ENCODE peak calls at places on chromosomes 5 and 9, in ten cellular contexts. One of them, this sample, is unnamed.

GRCh38 chr5:67425514-67425913 is 228.9 kb upstream of the CD180 start:
- DNase-seq in left cardiac atrium: no peak
- DNase-seq in fibroblast of lung: peak; percentile 76
- DNase-seq in CD8-positive, alpha-beta memory T cell: no peak
- DNase-seq in AG09319: no peak
- DNase-seq in NCI-H2081 treated with DMSO at 0.1 percent for 48 hours: no peak
- DNase-seq in Right ventricle myocardium inferior: no peak
- DNase-seq in NCI-H2029: no peak
- DNase-seq in stimulated activated CD8-positive, alpha-beta memory T cell treated with anti-CD3 and anti-CD28 coated beads, Interleukin-15, amount 100 ng/mL, for 24 hours: no peak
- DNase-seq in AG04450: no peak
- DNase-seq in this sample: no peak

GRCh38 chr5:608286-609087 is 3.7 kb upstream of the CEP72 start:
- DNase-seq in NCI-H2081 treated with DMSO at 0.1 percent for 48 hours: no peak
- DNase-seq in CD8-positive, alpha-beta memory T cell: no peak
- DNase-seq in NCI-H2029: no peak
- DNase-seq in left cardiac atrium: no peak
- DNase-seq in AG09319: no peak
- DNase-seq in stimulated activated CD8-positive, alpha-beta memory T cell treated with anti-CD3 and anti-CD28 coated beads, Interleukin-15, amount 100 ng/mL, for 24 hours: no peak
- DNase-seq in fibroblast of lung: no peak
- DNase-seq in AG04450: no peak
- DNase-seq in Right ventricle myocardium inferior: no peak
- DNase-seq in this sample: no peak

GRCh38 chr5:174720066-174720611 is 4.2 kb upstream of the MSX2 start:
- DNase-seq in left cardiac atrium: no peak
- DNase-seq in AG04450: no peak
- DNase-seq in NCI-H2081 treated with DMSO at 0.1 percent for 48 hours: no peak
- DNase-seq in CD8-positive, alpha-beta memory T cell: no peak
- DNase-seq in AG09319: no peak
- DNase-seq in Right ventricle myocardium inferior: no peak
- DNase-seq in fibroblast of lung: no peak
- DNase-seq in NCI-H2029: no peak
- DNase-seq in stimulated activated CD8-positive, alpha-beta memory T cell treated with anti-CD3 and anti-CD28 coated beads, Interleukin-15, amount 100 ng/mL, for 24 hours: no peak
- DNase-seq in this sample: no peak

GRCh38 chr5:110517396-110517795 is 209.1 kb downstream of the TMEM232 start:
- DNase-seq in NCI-H2029: no peak
- DNase-seq in fibroblast of lung: peak; percentile 13
- DNase-seq in stimulated activated CD8-positive, alpha-beta memory T cell treated with anti-CD3 and anti-CD28 coated beads, Interleukin-15, amount 100 ng/mL, for 24 hours: no peak
- DNase-seq in Right ventricle myocardium inferior: no peak
- DNase-seq in CD8-positive, alpha-beta memory T cell: no peak
- DNase-seq in left cardiac atrium: no peak
- DNase-seq in NCI-H2081 treated with DMSO at 0.1 percent for 48 hours: no peak
- DNase-seq in AG04450: no peak
- DNase-seq in AG09319: no peak
- DNase-seq in this sample: no peak

GRCh38 chr9:137179761-137180160 is 7.9 kb upstream of the TMEM210 start:
- DNase-seq in left cardiac atrium: no peak
- DNase-seq in fibroblast of lung: no peak
- DNase-seq in NCI-H2081 treated with DMSO at 0.1 percent for 48 hours: no peak
- DNase-seq in stimulated activated CD8-positive, alpha-beta memory T cell treated with anti-CD3 and anti-CD28 coated beads, Interleukin-15, amount 100 ng/mL, for 24 hours: no peak
- DNase-seq in CD8-positive, alpha-beta memory T cell: no peak
- DNase-seq in NCI-H2029: no peak
- DNase-seq in AG04450: no peak
- DNase-seq in AG09319: no peak
- DNase-seq in Right ventricle myocardium inferior: no peak
- DNase-seq in this sample: no peak

GRCh38 chr5:138946241-138946623 is 71.1 kb upstream of the LRRTM2 start:
- DNase-seq in CD8-positive, alpha-beta memory T cell: no peak
- DNase-seq in AG04450: no peak
- DNase-seq in stimulated activated CD8-positive, alpha-beta memory T cell treated with anti-CD3 and anti-CD28 coated beads, Interleukin-15, amount 100 ng/mL, for 24 hours: no peak
- DNase-seq in NCI-H2029: no peak
- DNase-seq in Right ventricle myocardium inferior: no peak
- DNase-seq in AG09319: no peak
- DNase-seq in fibroblast of lung: no peak
- DNase-seq in left cardiac atrium: no peak
- DNase-seq in NCI-H2081 treated with DMSO at 0.1 percent for 48 hours: no peak
- DNase-seq in this sample: no peak

GRCh38 chr5:5277118-5277517 is 137.0 kb downstream of the ADAMTS16 start:
- DNase-seq in NCI-H2029: no peak
- DNase-seq in AG04450: no peak
- DNase-seq in left cardiac atrium: no peak
- DNase-seq in AG09319: no peak
- DNase-seq in Right ventricle myocardium inferior: no peak
- DNase-seq in NCI-H2081 treated with DMSO at 0.1 percent for 48 hours: no peak
- DNase-seq in CD8-positive, alpha-beta memory T cell: no peak
- DNase-seq in fibroblast of lung: no peak
- DNase-seq in stimulated activated CD8-positive, alpha-beta memory T cell treated with anti-CD3 and anti-CD28 coated beads, Interleukin-15, amount 100 ng/mL, for 24 hours: no peak
- DNase-seq in this sample: no peak

GRCh38 chr5:150751096-150751891 is 7.5 kb downstream of the DCTN4 start:
- DNase-seq in NCI-H2081 treated with DMSO at 0.1 percent for 48 hours: no peak
- DNase-seq in CD8-positive, alpha-beta memory T cell: no peak
- DNase-seq in Right ventricle myocardium inferior: no peak
- DNase-seq in AG09319: no peak
- DNase-seq in fibroblast of lung: peak; percentile 30
- DNase-seq in left cardiac atrium: no peak
- DNase-seq in AG04450: no peak
- DNase-seq in stimulated activated CD8-positive, alpha-beta memory T cell treated with anti-CD3 and anti-CD28 coated beads, Interleukin-15, amount 100 ng/mL, for 24 hours: no peak
- DNase-seq in NCI-H2029: no peak
- DNase-seq in this sample: no peak

GRCh38 chr5:24747327-24747726 is 102.5 kb upstream of the CDH10 start:
- DNase-seq in stimulated activated CD8-positive, alpha-beta memory T cell treated with anti-CD3 and anti-CD28 coated beads, Interleukin-15, amount 100 ng/mL, for 24 hours: no peak
- DNase-seq in NCI-H2029: no peak
- DNase-seq in left cardiac atrium: no peak
- DNase-seq in AG09319: no peak
- DNase-seq in fibroblast of lung: no peak
- DNase-seq in Right ventricle myocardium inferior: no peak
- DNase-seq in AG04450: no peak
- DNase-seq in CD8-positive, alpha-beta memory T cell: no peak
- DNase-seq in NCI-H2081 treated with DMSO at 0.1 percent for 48 hours: no peak
- DNase-seq in this sample: no peak

GRCh38 chr5:98510111-98510510 is 263.4 kb upstream of the RGMB start:
- DNase-seq in left cardiac atrium: no peak
- DNase-seq in AG09319: no peak
- DNase-seq in fibroblast of lung: peak; percentile 20
- DNase-seq in AG04450: no peak
- DNase-seq in NCI-H2081 treated with DMSO at 0.1 percent for 48 hours: no peak
- DNase-seq in CD8-positive, alpha-beta memory T cell: no peak
- DNase-seq in stimulated activated CD8-positive, alpha-beta memory T cell treated with anti-CD3 and anti-CD28 coated beads, Interleukin-15, amount 100 ng/mL, for 24 hours: no peak
- DNase-seq in NCI-H2029: no peak
- DNase-seq in Right ventricle myocardium inferior: no peak
- DNase-seq in this sample: no peak

GRCh38 chr9:79184821-79185220 is 386.9 kb upstream of the TLE4 start:
- DNase-seq in left cardiac atrium: no peak
- DNase-seq in AG09319: peak; percentile 18
- DNase-seq in AG04450: no peak
- DNase-seq in stimulated activated CD8-positive, alpha-beta memory T cell treated with anti-CD3 and anti-CD28 coated beads, Interleukin-15, amount 100 ng/mL, for 24 hours: no peak
- DNase-seq in NCI-H2029: no peak
- DNase-seq in NCI-H2081 treated with DMSO at 0.1 percent for 48 hours: no peak
- DNase-seq in fibroblast of lung: peak; percentile 79
- DNase-seq in CD8-positive, alpha-beta memory T cell: no peak
- DNase-seq in Right ventricle myocardium inferior: no peak
- DNase-seq in this sample: no peak

GRCh38 chr5:40277161-40277906 is 402.4 kb upstream of the PTGER4 start:
- DNase-seq in left cardiac atrium: no peak
- DNase-seq in CD8-positive, alpha-beta memory T cell: no peak
- DNase-seq in AG04450: no peak
- DNase-seq in NCI-H2029: no peak
- DNase-seq in NCI-H2081 treated with DMSO at 0.1 percent for 48 hours: no peak
- DNase-seq in AG09319: no peak
- DNase-seq in fibroblast of lung: no peak
- DNase-seq in Right ventricle myocardium inferior: no peak
- DNase-seq in stimulated activated CD8-positive, alpha-beta memory T cell treated with anti-CD3 and anti-CD28 coated beads, Interleukin-15, amount 100 ng/mL, for 24 hours: no peak
- DNase-seq in this sample: peak; percentile 2

GRCh38 chr5:153985498-153985897 is 53.2 kb downstream of the FAM114A2 start:
- DNase-seq in Right ventricle myocardium inferior: no peak
- DNase-seq in CD8-positive, alpha-beta memory T cell: no peak
- DNase-seq in left cardiac atrium: no peak
- DNase-seq in AG04450: no peak
- DNase-seq in NCI-H2081 treated with DMSO at 0.1 percent for 48 hours: no peak
- DNase-seq in AG09319: no peak
- DNase-seq in stimulated activated CD8-positive, alpha-beta memory T cell treated with anti-CD3 and anti-CD28 coated beads, Interleukin-15, amount 100 ng/mL, for 24 hours: no peak
- DNase-seq in fibroblast of lung: no peak
- DNase-seq in NCI-H2029: no peak
- DNase-seq in this sample: no peak

GRCh38 chr5:122377023-122377422 is 65.0 kb downstream of the SNCAIP start:
- DNase-seq in fibroblast of lung: no peak
- DNase-seq in AG09319: no peak
- DNase-seq in left cardiac atrium: no peak
- DNase-seq in AG04450: no peak
- DNase-seq in stimulated activated CD8-positive, alpha-beta memory T cell treated with anti-CD3 and anti-CD28 coated beads, Interleukin-15, amount 100 ng/mL, for 24 hours: no peak
- DNase-seq in NCI-H2081 treated with DMSO at 0.1 percent for 48 hours: no peak
- DNase-seq in CD8-positive, alpha-beta memory T cell: no peak
- DNase-seq in NCI-H2029: no peak
- DNase-seq in Right ventricle myocardium inferior: no peak
- DNase-seq in this sample: no peak

GRCh38 chr5:154461531-154461930 is 15.7 kb downstream of the SAP30L start:
- DNase-seq in AG09319: no peak
- DNase-seq in CD8-positive, alpha-beta memory T cell: no peak
- DNase-seq in NCI-H2029: no peak
- DNase-seq in Right ventricle myocardium inferior: no peak
- DNase-seq in NCI-H2081 treated with DMSO at 0.1 percent for 48 hours: no peak
- DNase-seq in stimulated activated CD8-positive, alpha-beta memory T cell treated with anti-CD3 and anti-CD28 coated beads, Interleukin-15, amount 100 ng/mL, for 24 hours: no peak
- DNase-seq in AG04450: no peak
- DNase-seq in fibroblast of lung: no peak
- DNase-seq in left cardiac atrium: no peak
- DNase-seq in this sample: no peak

GRCh38 chr5:134086215-134086942 is 28.1 kb upstream of the TCF7 start:
- DNase-seq in left cardiac atrium: no peak
- DNase-seq in NCI-H2029: no peak
- DNase-seq in NCI-H2081 treated with DMSO at 0.1 percent for 48 hours: no peak
- DNase-seq in CD8-positive, alpha-beta memory T cell: no peak
- DNase-seq in Right ventricle myocardium inferior: no peak
- DNase-seq in AG04450: no peak
- DNase-seq in AG09319: no peak
- DNase-seq in stimulated activated CD8-positive, alpha-beta memory T cell treated with anti-CD3 and anti-CD28 coated beads, Interleukin-15, amount 100 ng/mL, for 24 hours: no peak
- DNase-seq in fibroblast of lung: no peak
- DNase-seq in this sample: no peak

GRCh38 chr9:127122176-127123151 is at the start of gene ANGPTL2:
- DNase-seq in left cardiac atrium: peak; percentile 94
- DNase-seq in AG04450: peak; percentile 94
- DNase-seq in stimulated activated CD8-positive, alpha-beta memory T cell treated with anti-CD3 and anti-CD28 coated beads, Interleukin-15, amount 100 ng/mL, for 24 hours: no peak
- DNase-seq in AG09319: peak; percentile 98
- DNase-seq in CD8-positive, alpha-beta memory T cell: peak; percentile 5
- DNase-seq in NCI-H2029: peak; percentile 43
- DNase-seq in fibroblast of lung: peak; percentile 94
- DNase-seq in Right ventricle myocardium inferior: peak; percentile 94
- DNase-seq in NCI-H2081 treated with DMSO at 0.1 percent for 48 hours: no peak
- DNase-seq in this sample: no peak

GRCh38 chr9:93960971-93961841 is 6.1 kb upstream of the BARX1 start:
- DNase-seq in Right ventricle myocardium inferior: peak; percentile 55
- DNase-seq in NCI-H2029: peak; percentile 34
- DNase-seq in AG04450: no peak
- DNase-seq in CD8-positive, alpha-beta memory T cell: no peak
- DNase-seq in NCI-H2081 treated with DMSO at 0.1 percent for 48 hours: no peak
- DNase-seq in left cardiac atrium: no peak
- DNase-seq in AG09319: no peak
- DNase-seq in stimulated activated CD8-positive, alpha-beta memory T cell treated with anti-CD3 and anti-CD28 coated beads, Interleukin-15, amount 100 ng/mL, for 24 hours: no peak
- DNase-seq in fibroblast of lung: no peak
- DNase-seq in this sample: no peak

GRCh38 chr5:143887302-143887638 is 75.3 kb downstream of the HMHB1 start:
- DNase-seq in AG04450: no peak
- DNase-seq in Right ventricle myocardium inferior: peak; percentile 71
- DNase-seq in fibroblast of lung: peak; percentile 77
- DNase-seq in stimulated activated CD8-positive, alpha-beta memory T cell treated with anti-CD3 and anti-CD28 coated beads, Interleukin-15, amount 100 ng/mL, for 24 hours: no peak
- DNase-seq in NCI-H2029: peak; percentile 71
- DNase-seq in NCI-H2081 treated with DMSO at 0.1 percent for 48 hours: no peak
- DNase-seq in left cardiac atrium: peak; percentile 40
- DNase-seq in CD8-positive, alpha-beta memory T cell: no peak
- DNase-seq in AG09319: no peak
- DNase-seq in this sample: no peak

GRCh38 chr5:121199238-121199999 is 652.3 kb upstream of the FTMT start:
- DNase-seq in stimulated activated CD8-positive, alpha-beta memory T cell treated with anti-CD3 and anti-CD28 coated beads, Interleukin-15, amount 100 ng/mL, for 24 hours: no peak
- DNase-seq in AG09319: no peak
- DNase-seq in Right ventricle myocardium inferior: no peak
- DNase-seq in CD8-positive, alpha-beta memory T cell: no peak
- DNase-seq in AG04450: peak; percentile 66
- DNase-seq in NCI-H2081 treated with DMSO at 0.1 percent for 48 hours: no peak
- DNase-seq in NCI-H2029: no peak
- DNase-seq in fibroblast of lung: peak; percentile 58
- DNase-seq in left cardiac atrium: peak; percentile 34
- DNase-seq in this sample: no peak

GRCh38 chr9:135857371-135857786 is 50.0 kb downstream of the CAMSAP1 start:
- DNase-seq in CD8-positive, alpha-beta memory T cell: no peak
- DNase-seq in AG09319: no peak
- DNase-seq in stimulated activated CD8-positive, alpha-beta memory T cell treated with anti-CD3 and anti-CD28 coated beads, Interleukin-15, amount 100 ng/mL, for 24 hours: no peak
- DNase-seq in left cardiac atrium: no peak
- DNase-seq in NCI-H2081 treated with DMSO at 0.1 percent for 48 hours: no peak
- DNase-seq in AG04450: peak; percentile 30
- DNase-seq in Right ventricle myocardium inferior: no peak
- DNase-seq in fibroblast of lung: peak; percentile 69
- DNase-seq in NCI-H2029: no peak
- DNase-seq in this sample: no peak

GRCh38 chr9:19087601-19088000 is 15.1 kb downstream of the HAUS6 start:
- DNase-seq in NCI-H2081 treated with DMSO at 0.1 percent for 48 hours: no peak
- DNase-seq in AG09319: no peak
- DNase-seq in AG04450: peak; percentile 1
- DNase-seq in fibroblast of lung: peak; percentile 58
- DNase-seq in Right ventricle myocardium inferior: no peak
- DNase-seq in left cardiac atrium: no peak
- DNase-seq in NCI-H2029: no peak
- DNase-seq in stimulated activated CD8-positive, alpha-beta memory T cell treated with anti-CD3 and anti-CD28 coated beads, Interleukin-15, amount 100 ng/mL, for 24 hours: no peak
- DNase-seq in CD8-positive, alpha-beta memory T cell: no peak
- DNase-seq in this sample: no peak